ENCODE peak calls at places on chromosomes 13 and 19, in ten cellular contexts. U is amniotic epithelial cell; X is heart left ventricle; G is uterus; I is naive thymus-derived CD8-positive, alpha-beta T cell; L is immature natural killer cell; N is right cardiac atrium; T is HFFc6; Z is T-helper 2 cell; A is cardiac septum. E is an unnamed sample.

GRCh38 chr13:32911506-32911905 is 104.7 kb upstream of the KL start:
- DNase-seq in N (no peak), I (peak; percentile 3), U (peak; percentile 75), G (no peak), T (peak; percentile 62), Z (no peak), X (peak; percentile 36), A (no peak), L (peak; percentile 4), E (no peak)

GRCh38 chr13:40981949-40982348 is 37.2 kb downstream of the ELF1 start:
- DNase-seq in Z (no peak), I (no peak), L (no peak), G (no peak), N (no peak), T (no peak), U (no peak), X (no peak), A (no peak), E (no peak)

GRCh38 chr13:21079206-21079605 is 17.8 kb upstream of the LATS2 start:
- DNase-seq in A (no peak), U (no peak), X (no peak), Z (no peak), G (no peak), T (no peak), N (no peak), I (no peak), L (no peak), E (no peak)

GRCh38 chr13:77329133-77330008 is 2.5 kb upstream of the MYCBP2 start:
- DNase-seq in T (peak; percentile 96), I (peak; percentile 88), G (peak; percentile 80), L (peak; percentile 90), A (peak; percentile 93), X (peak; percentile 88), U (peak; percentile 94), Z (peak; percentile 91), N (peak; percentile 94), E (peak; percentile 80)

GRCh38 chr13:113902956-113903355 is 39.1 kb upstream of the GAS6 start:
- DNase-seq in U (no peak), L (no peak), Z (no peak), I (no peak), A (peak; percentile 65), X (no peak), N (no peak), G (no peak), T (no peak), E (no peak)

GRCh38 chr13:67238277-67238859 is 8.2 kb upstream of the PCDH9 start:
- DNase-seq in G (no peak), U (peak; percentile 27), A (no peak), Z (no peak), I (no peak), L (peak; percentile 40), T (peak; percentile 42), N (no peak), X (no peak), E (no peak)

GRCh38 chr19:6970478-6970877 is 50.8 kb downstream of the MBD3L2B start:
- DNase-seq in Z (no peak), L (no peak), I (no peak), A (no peak), X (no peak), N (no peak), T (no peak), G (no peak), U (no peak), E (no peak)

GRCh38 chr19:54674021-54674617 is 11.3 kb downstream of the LILRB4 start:
- DNase-seq in G (no peak), L (peak; percentile 30), I (no peak), N (no peak), U (peak; percentile 15), Z (no peak), X (no peak), T (peak; percentile 17), A (no peak), E (no peak)

GRCh38 chr13:96860829-96861228 is 133.4 kb downstream of the OXGR1 start:
- DNase-seq in T (no peak), L (no peak), X (no peak), I (no peak), Z (no peak), G (no peak), U (no peak), N (no peak), A (no peak), E (no peak)

GRCh38 chr19:16447015-16447384 is 24.8 kb downstream of the EPS15L1 start:
- DNase-seq in N (peak; percentile 93), I (no peak), L (peak; percentile 86), U (peak; percentile 97), T (peak; percentile 76), Z (peak; percentile 57), A (peak; percentile 94), G (peak; percentile 76), X (peak; percentile 90), E (peak; percentile 82)

GRCh38 chr13:54750521-54750920 is 1721.9 kb downstream of the OLFM4 start:
- DNase-seq in N (peak; percentile 10), U (no peak), Z (no peak), I (no peak), A (no peak), G (no peak), L (no peak), X (no peak), T (no peak), E (no peak)

GRCh38 chr19:28586501-28586900 is 626.5 kb downstream of the UQCRFS1 start:
- DNase-seq in A (no peak), T (no peak), I (no peak), X (no peak), N (no peak), U (no peak), G (no peak), Z (no peak), L (no peak), E (no peak)

GRCh38 chr13:109833940-109834339 is 47.6 kb upstream of the IRS2 start:
- DNase-seq in T (no peak), I (no peak), Z (no peak), N (no peak), X (no peak), G (no peak), L (no peak), A (no peak), U (no peak), E (no peak)

GRCh38 chr19:34365463-34366401 is 736 bp downstream of the GPI start:
- DNase-seq in X (peak; percentile 71), N (peak; percentile 84), I (no peak), L (no peak), U (peak; percentile 19), Z (no peak), A (peak; percentile 78), G (peak; percentile 23), T (no peak), E (peak; percentile 57)

GRCh38 chr13:54980651-54981050 is 1952.0 kb downstream of the OLFM4 start:
- DNase-seq in X (no peak), A (no peak), U (no peak), N (no peak), T (no peak), I (no peak), G (no peak), Z (no peak), L (no peak), E (no peak)

GRCh38 chr19:43638214-43638990 is 1.2 kb downstream of the CADM4 start:
- DNase-seq in I (no peak), T (no peak), A (no peak), G (no peak), U (no peak), X (no peak), L (no peak), N (no peak), Z (no peak), E (no peak)